ENCODE peak calls at places on chromosomes 11 and 22, in five cellular contexts. One of them, this sample, is unnamed.

GRCh38 chr11:128291835-128292234 is 295.5 kb downstream of the ETS1 start:
- DNase-seq in thoracic aorta: no peak
- DNase-seq in dorsolateral prefrontal cortex: no peak
- DNase-seq in heart left ventricle: no peak
- DNase-seq in psoas muscle: no peak
- DNase-seq in this sample: no peak

GRCh38 chr11:100942016-100942415 is 187.6 kb downstream of the PGR start:
- DNase-seq in dorsolateral prefrontal cortex: no peak
- DNase-seq in heart left ventricle: peak
- DNase-seq in psoas muscle: no peak
- DNase-seq in thoracic aorta: no peak
- DNase-seq in this sample: no peak

GRCh38 chr11:15707971-15708370 is 593.2 kb downstream of the INSC start:
- DNase-seq in psoas muscle: peak
- DNase-seq in heart left ventricle: peak
- DNase-seq in dorsolateral prefrontal cortex: peak
- DNase-seq in thoracic aorta: no peak
- DNase-seq in this sample: no peak

GRCh38 chr22:48708558-48709245 is 1119.0 kb downstream of the BRD1 start:
- DNase-seq in thoracic aorta: no peak
- DNase-seq in heart left ventricle: no peak
- DNase-seq in psoas muscle: no peak
- DNase-seq in dorsolateral prefrontal cortex: no peak
- DNase-seq in this sample: no peak

GRCh38 chr11:110090466-110091026 is 2.6 kb upstream of the ZC3H12C start:
- DNase-seq in dorsolateral prefrontal cortex: no peak
- DNase-seq in psoas muscle: no peak
- DNase-seq in thoracic aorta: no peak
- DNase-seq in heart left ventricle: no peak
- DNase-seq in this sample: no peak

GRCh38 chr11:76588455-76589325 is 81.9 kb downstream of the LRRC32 start:
- DNase-seq in dorsolateral prefrontal cortex: no peak
- DNase-seq in psoas muscle: peak
- DNase-seq in thoracic aorta: no peak
- DNase-seq in heart left ventricle: peak
- DNase-seq in this sample: no peak

GRCh38 chr11:257766-258493 is 20.3 kb upstream of the NLRP6 start:
- DNase-seq in heart left ventricle: no peak
- DNase-seq in thoracic aorta: no peak
- DNase-seq in dorsolateral prefrontal cortex: no peak
- DNase-seq in psoas muscle: no peak
- DNase-seq in this sample: no peak

GRCh38 chr22:33038131-33038772 is 19.9 kb downstream of the SYN3 start:
- DNase-seq in thoracic aorta: no peak
- DNase-seq in psoas muscle: no peak
- DNase-seq in dorsolateral prefrontal cortex: peak
- DNase-seq in heart left ventricle: no peak
- DNase-seq in this sample: no peak

GRCh38 chr22:37229012-37229804 is 14.9 kb downstream of the RAC2 start:
- DNase-seq in thoracic aorta: no peak
- DNase-seq in psoas muscle: no peak
- DNase-seq in heart left ventricle: no peak
- DNase-seq in dorsolateral prefrontal cortex: no peak
- DNase-seq in this sample: no peak

GRCh38 chr22:32103648-32104326 is 55.3 kb downstream of the C22orf42 start:
- DNase-seq in dorsolateral prefrontal cortex: no peak
- DNase-seq in heart left ventricle: no peak
- DNase-seq in psoas muscle: no peak
- DNase-seq in thoracic aorta: no peak
- DNase-seq in this sample: no peak

GRCh38 chr11:15569626-15570025 is 454.9 kb downstream of the INSC start:
- DNase-seq in dorsolateral prefrontal cortex: no peak
- DNase-seq in psoas muscle: no peak
- DNase-seq in thoracic aorta: no peak
- DNase-seq in heart left ventricle: peak
- DNase-seq in this sample: no peak

GRCh38 chr11:100753144-100753543 is 66.1 kb downstream of the ARHGAP42 start:
- DNase-seq in dorsolateral prefrontal cortex: no peak
- DNase-seq in thoracic aorta: no peak
- DNase-seq in heart left ventricle: no peak
- DNase-seq in psoas muscle: no peak
- DNase-seq in this sample: no peak

GRCh38 chr22:35785181-35785923 is 67.7 kb downstream of the APOL5 start:
- DNase-seq in psoas muscle: no peak
- DNase-seq in heart left ventricle: no peak
- DNase-seq in thoracic aorta: no peak
- DNase-seq in dorsolateral prefrontal cortex: no peak
- DNase-seq in this sample: no peak

GRCh38 chr11:2790581-2790925 is 90.8 kb upstream of the KCNQ1OT1 start:
- DNase-seq in thoracic aorta: no peak
- DNase-seq in heart left ventricle: no peak
- DNase-seq in dorsolateral prefrontal cortex: no peak
- DNase-seq in psoas muscle: peak
- DNase-seq in this sample: no peak

GRCh38 chr11:6541356-6541755 is 44.3 kb downstream of the DNHD1 start:
- DNase-seq in dorsolateral prefrontal cortex: no peak
- DNase-seq in heart left ventricle: no peak
- DNase-seq in thoracic aorta: no peak
- DNase-seq in psoas muscle: no peak
- DNase-seq in this sample: no peak

GRCh38 chr11:45237666-45238348 is 48.3 kb downstream of the SYT13 start:
- DNase-seq in dorsolateral prefrontal cortex: peak
- DNase-seq in psoas muscle: no peak
- DNase-seq in heart left ventricle: no peak
- DNase-seq in thoracic aorta: no peak
- DNase-seq in this sample: no peak

GRCh38 chr11:69461272-69461962 is 20.0 kb upstream of the LINC01488 start:
- DNase-seq in dorsolateral prefrontal cortex: no peak
- DNase-seq in thoracic aorta: no peak
- DNase-seq in psoas muscle: no peak
- DNase-seq in heart left ventricle: no peak
- DNase-seq in this sample: no peak
- H3K27ac ChIP-seq in dorsolateral prefrontal cortex: no peak
- H3K27ac ChIP-seq in thoracic aorta: no peak
- H3K27ac ChIP-seq in psoas muscle: no peak
- H3K27ac ChIP-seq in heart left ventricle: no peak
- H3K27ac ChIP-seq in this sample: no peak

GRCh38 chr11:122348658-122349451 is 232.8 kb upstream of the BLID start:
- DNase-seq in thoracic aorta: no peak
- DNase-seq in heart left ventricle: peak
- DNase-seq in dorsolateral prefrontal cortex: no peak
- DNase-seq in psoas muscle: no peak
- DNase-seq in this sample: no peak
- H3K27ac ChIP-seq in thoracic aorta: peak
- H3K27ac ChIP-seq in heart left ventricle: peak
- H3K27ac ChIP-seq in dorsolateral prefrontal cortex: no peak
- H3K27ac ChIP-seq in psoas muscle: no peak
- H3K27ac ChIP-seq in this sample: no peak

DNA sequence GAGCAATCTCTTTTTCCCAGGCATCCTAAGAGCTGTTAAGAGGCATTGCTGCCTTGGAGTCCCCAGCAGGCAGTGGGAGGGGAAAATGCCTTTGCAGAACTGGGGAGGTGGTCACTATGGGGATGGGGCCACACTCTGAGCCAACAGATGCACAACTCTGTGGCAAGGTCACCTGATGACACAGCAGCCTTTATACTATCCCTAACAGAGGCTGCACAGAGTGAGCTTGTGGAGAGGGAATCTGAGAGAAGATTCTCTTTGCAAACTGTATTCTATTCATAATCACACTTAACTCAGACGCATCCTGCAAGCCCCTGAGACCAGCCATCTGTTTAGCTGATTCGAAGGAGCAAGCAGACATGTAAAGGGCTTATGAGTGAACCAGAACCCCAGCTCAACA is 49.0 kb upstream of the TTC12 start:
- DNase-seq in thoracic aorta: no peak
- DNase-seq in heart left ventricle: no peak
- DNase-seq in dorsolateral prefrontal cortex: no peak
- DNase-seq in psoas muscle: no peak
- DNase-seq in this sample: no peak
- H3K27ac ChIP-seq in thoracic aorta: no peak
- H3K27ac ChIP-seq in heart left ventricle: no peak
- H3K27ac ChIP-seq in dorsolateral prefrontal cortex: no peak
- H3K27ac ChIP-seq in psoas muscle: no peak
- H3K27ac ChIP-seq in this sample: no peak

GRCh38 chr11:121029813-121030445 is 6.0 kb downstream of the TBCEL start:
- DNase-seq in thoracic aorta: no peak
- DNase-seq in psoas muscle: no peak
- DNase-seq in heart left ventricle: no peak
- DNase-seq in dorsolateral prefrontal cortex: no peak
- DNase-seq in this sample: no peak

GRCh38 chr11:121023848-121024751 is at the start of gene TBCEL:
- DNase-seq in heart left ventricle: peak
- DNase-seq in dorsolateral prefrontal cortex: peak
- DNase-seq in thoracic aorta: peak
- DNase-seq in psoas muscle: peak
- DNase-seq in this sample: peak

GRCh38 chr11:121029153-121029552 is 5.3 kb downstream of the TBCEL start:
- DNase-seq in dorsolateral prefrontal cortex: no peak
- DNase-seq in psoas muscle: no peak
- DNase-seq in heart left ventricle: no peak
- DNase-seq in thoracic aorta: no peak
- DNase-seq in this sample: no peak

DNA sequence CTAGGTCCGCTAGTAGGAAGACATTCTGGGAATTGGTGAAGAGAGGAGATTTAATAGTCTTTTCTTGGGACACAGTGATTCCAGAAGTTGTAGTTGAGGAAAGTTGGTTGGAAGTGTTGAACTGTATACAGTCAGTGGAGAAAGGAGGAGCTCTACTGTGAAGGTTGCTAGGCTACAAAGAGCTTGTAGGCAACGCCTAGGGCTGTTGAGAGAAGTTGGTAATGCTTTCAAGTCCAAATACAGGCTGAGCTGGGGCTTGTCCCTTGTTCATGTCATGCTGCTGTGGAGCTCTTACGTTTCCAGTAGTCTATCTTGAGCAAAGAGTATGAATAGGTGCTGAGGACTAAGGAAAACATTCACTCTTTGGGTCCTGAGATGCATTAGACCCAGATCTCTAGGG is 1.1 kb downstream of the TBCEL start:
- DNase-seq in psoas muscle: no peak
- DNase-seq in dorsolateral prefrontal cortex: no peak
- DNase-seq in heart left ventricle: peak
- DNase-seq in thoracic aorta: no peak
- DNase-seq in this sample: no peak
- H3K27ac ChIP-seq in psoas muscle: no peak
- H3K27ac ChIP-seq in dorsolateral prefrontal cortex: no peak
- H3K27ac ChIP-seq in heart left ventricle: peak
- H3K27ac ChIP-seq in thoracic aorta: no peak
- H3K27ac ChIP-seq in this sample: no peak

DNA sequence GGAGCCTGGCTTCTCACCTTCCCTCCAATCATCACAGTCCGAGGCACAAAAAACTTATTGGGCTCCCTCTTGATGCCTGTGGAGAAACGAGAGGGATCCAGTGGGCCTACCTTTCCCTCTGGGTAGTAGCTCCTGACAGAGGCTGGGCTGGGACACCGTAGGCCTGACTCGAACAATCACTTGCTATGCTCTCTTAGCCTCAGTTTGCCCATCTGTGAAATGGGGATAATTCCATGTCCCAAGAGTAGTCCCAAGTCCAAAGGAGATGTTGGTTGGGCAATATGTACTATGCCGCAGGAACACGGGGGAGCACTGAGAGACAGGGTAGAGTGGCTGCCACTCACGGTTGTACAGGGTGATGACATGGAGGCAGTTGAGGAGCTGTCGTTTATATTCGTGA is 7.6 kb upstream of the RASGRP2 start:
- DNase-seq in psoas muscle: peak
- DNase-seq in dorsolateral prefrontal cortex: no peak
- DNase-seq in thoracic aorta: no peak
- DNase-seq in heart left ventricle: no peak
- DNase-seq in this sample: no peak
- H3K27ac ChIP-seq in psoas muscle: no peak
- H3K27ac ChIP-seq in dorsolateral prefrontal cortex: no peak
- H3K27ac ChIP-seq in thoracic aorta: no peak
- H3K27ac ChIP-seq in heart left ventricle: no peak
- H3K27ac ChIP-seq in this sample: no peak

DNA sequence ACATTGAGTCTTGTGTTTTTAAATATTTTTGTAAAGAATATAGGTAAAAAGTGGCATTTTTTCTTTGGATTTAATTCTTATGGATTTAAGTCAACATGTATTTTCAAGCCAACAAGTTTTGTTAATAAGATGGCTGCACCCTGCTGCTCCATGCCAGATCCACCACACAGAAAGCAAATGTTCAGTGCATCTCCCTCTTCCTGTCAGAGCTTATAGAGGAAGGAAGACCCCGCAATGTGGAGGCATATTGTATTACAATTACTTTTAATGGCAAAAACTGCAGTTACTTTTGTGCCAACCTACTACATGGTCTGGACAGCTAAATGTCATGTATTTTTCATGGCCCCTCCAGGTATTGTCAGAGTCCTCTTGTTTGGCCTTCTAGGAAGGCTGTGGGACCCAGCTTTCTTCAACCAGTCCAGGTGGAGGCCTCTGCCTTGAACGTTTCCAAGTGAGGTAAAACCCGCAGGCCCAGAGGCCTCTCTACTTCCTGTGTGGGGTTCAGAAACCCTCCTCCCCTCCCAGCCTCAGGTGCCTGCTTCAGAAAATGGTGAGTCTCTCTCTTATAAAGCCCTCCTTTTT is at the start of gene CD3E:
- DNase-seq in heart left ventricle: no peak
- DNase-seq in dorsolateral prefrontal cortex: no peak
- DNase-seq in thoracic aorta: no peak
- DNase-seq in psoas muscle: no peak
- DNase-seq in this sample: no peak
- H3K27ac ChIP-seq in heart left ventricle: no peak
- H3K27ac ChIP-seq in dorsolateral prefrontal cortex: no peak
- H3K27ac ChIP-seq in thoracic aorta: no peak
- H3K27ac ChIP-seq in psoas muscle: no peak
- H3K27ac ChIP-seq in this sample: no peak

DNA sequence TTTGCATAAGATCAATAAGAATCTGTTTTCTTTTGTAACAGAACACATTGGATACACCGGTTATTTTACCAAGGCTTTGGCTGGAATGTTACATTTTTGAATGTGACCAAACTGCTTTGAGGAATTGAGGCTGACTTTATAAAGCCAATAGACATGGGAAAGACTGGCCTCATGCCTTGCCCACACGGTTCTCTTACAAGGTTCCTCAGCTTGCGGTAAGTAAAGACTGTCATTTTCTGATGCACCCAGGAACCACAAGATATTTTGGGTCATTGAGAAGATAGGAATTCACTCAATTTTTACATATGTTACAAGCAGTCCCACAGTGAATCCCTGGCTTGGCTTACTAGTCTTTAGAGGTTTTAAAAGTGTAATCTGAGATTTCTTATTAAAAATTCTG is 23.9 kb downstream of the OR10A6 start:
- DNase-seq in heart left ventricle: no peak
- DNase-seq in thoracic aorta: no peak
- DNase-seq in psoas muscle: no peak
- DNase-seq in dorsolateral prefrontal cortex: no peak
- DNase-seq in this sample: no peak
- H3K27ac ChIP-seq in heart left ventricle: no peak
- H3K27ac ChIP-seq in thoracic aorta: no peak
- H3K27ac ChIP-seq in psoas muscle: no peak
- H3K27ac ChIP-seq in dorsolateral prefrontal cortex: no peak
- H3K27ac ChIP-seq in this sample: no peak

GRCh38 chr22:42857845-42858481 is 890 bp upstream of the ARFGAP3 start:
- DNase-seq in heart left ventricle: no peak
- DNase-seq in thoracic aorta: no peak
- DNase-seq in psoas muscle: no peak
- DNase-seq in dorsolateral prefrontal cortex: peak
- DNase-seq in this sample: no peak
- H3K27ac ChIP-seq in heart left ventricle: peak
- H3K27ac ChIP-seq in thoracic aorta: peak
- H3K27ac ChIP-seq in psoas muscle: peak
- H3K27ac ChIP-seq in dorsolateral prefrontal cortex: no peak
- H3K27ac ChIP-seq in this sample: no peak

GRCh38 chr22:42820075-42820763 is 36.9 kb downstream of the ARFGAP3 start:
- DNase-seq in dorsolateral prefrontal cortex: no peak
- DNase-seq in psoas muscle: no peak
- DNase-seq in heart left ventricle: no peak
- DNase-seq in thoracic aorta: no peak
- DNase-seq in this sample: no peak
- H3K27ac ChIP-seq in dorsolateral prefrontal cortex: no peak
- H3K27ac ChIP-seq in psoas muscle: no peak
- H3K27ac ChIP-seq in heart left ventricle: no peak
- H3K27ac ChIP-seq in thoracic aorta: no peak
- H3K27ac ChIP-seq in this sample: no peak